ENCODE peak calls at places on chromosomes 2 and 18, in nine cellular contexts. N, F, Y, B, J, D, E, L and V are unnamed samples. For H3K4me1, the result is how much of the 10 kb centered on the place peaks cover.

GRCh38 chr2:19540739-19541503 is 182.5 kb upstream of the OSR1 start:
- DNase-seq in F (peak), B (no peak), D (no peak), E (peak), Y (no peak), L (peak), N (no peak), J (no peak), V (no peak)

GRCh38 chr18:37299471-37300304 is 265.9 kb downstream of the CELF4 start:
- DNase-seq in J (peak), L (peak), F (peak), E (peak), B (peak), N (peak), D (peak), Y (peak), V (peak)

GRCh38 chr2:241897231-241897916 is 27.8 kb downstream of the RTP5 start:
- DNase-seq in F (no peak), B (no peak), D (no peak), N (no peak), L (no peak), Y (no peak), J (peak), E (no peak), V (no peak)

GRCh38 chr2:59910176-59910575 is 643.3 kb downstream of the BCL11A start:
- DNase-seq in J (no peak), Y (no peak), F (no peak), L (no peak), B (no peak), N (no peak), D (no peak), E (no peak), V (no peak)

GRCh38 chr2:109046925-109047508 is 58.0 kb upstream of the EDAR start:
- DNase-seq in B (no peak), N (no peak), L (no peak), E (no peak), F (no peak), Y (no peak), J (no peak), D (no peak), V (no peak)

GRCh38 chr2:77228379-77228778 is 293.8 kb downstream of the LRRTM4 start:
- DNase-seq in Y (no peak), F (no peak), E (peak), J (no peak), L (no peak), D (no peak), B (no peak), N (no peak), V (no peak)

GRCh38 chr2:131154071-131154531 is 49.0 kb downstream of the PLEKHB2 start:
- DNase-seq in D (peak), J (peak), Y (peak), B (peak), F (peak), L (peak), N (peak), E (peak), V (no peak)

GRCh38 chr2:127153691-127154158 is 46.8 kb upstream of the BIN1 start:
- DNase-seq in F (peak), N (no peak), L (peak), Y (peak), J (no peak), E (no peak), D (no peak), B (no peak), V (no peak)

GRCh38 chr2:67039058-67039457 is 358.1 kb upstream of the ETAA1 start:
- DNase-seq in L (no peak), N (no peak), D (no peak), E (no peak), J (no peak), Y (no peak), F (no peak), B (no peak), V (no peak)

GRCh38 chr2:106523980-106524665 is 37.0 kb downstream of the CD8B2 start:
- DNase-seq in F (no peak), Y (no peak), B (no peak), D (no peak), N (no peak), E (no peak), J (no peak), L (no peak), V (no peak)

GRCh38 chr2:20050712-20051517 is 513 bp downstream of the LAPTM4A start:
- DNase-seq in F (peak), J (peak), D (peak), N (peak), Y (peak), E (peak), L (peak), B (peak), V (peak)

GRCh38 chr2:85772019-85772745 is 18.4 kb downstream of the ATOH8 start:
- DNase-seq in Y (peak), E (peak), J (peak), L (peak), F (peak), D (peak), N (peak), B (peak), V (peak)

GRCh38 chr2:240319855-240320560 is 115.5 kb upstream of the GPC1 start:
- DNase-seq in L (peak), F (no peak), Y (no peak), N (no peak), J (no peak), D (no peak), B (no peak), E (peak), V (no peak)

GRCh38 chr2:112679484-112679883 is 33.7 kb downstream of the SLC20A1 start:
- DNase-seq in B (no peak), J (no peak), L (no peak), N (no peak), E (peak), Y (no peak), D (no peak), F (peak), V (no peak)

GRCh38 chr2:17635007-17635406 is 94.5 kb downstream of the VSNL1 start:
- DNase-seq in L (no peak), Y (no peak), J (no peak), D (no peak), N (no peak), E (no peak), B (peak), F (no peak), V (no peak)

GRCh38 chr2:60319031-60319547 is 234.4 kb downstream of the BCL11A start:
- DNase-seq in F (no peak), D (no peak), E (no peak), B (no peak), L (no peak), J (no peak), Y (no peak), N (no peak), V (no peak)

GRCh38 chr2:45676088-45676487 is 24.6 kb downstream of the PRKCE start:
- DNase-seq in E (no peak), N (no peak), Y (no peak), D (no peak), F (no peak), J (no peak), B (no peak), L (no peak), V (no peak)

GRCh38 chr2:65129276-65129612 is 662 bp downstream of the RAB1A start:
- DNase-seq in B (no peak), F (no peak), J (no peak), E (no peak), D (no peak), L (no peak), N (no peak), Y (no peak), V (no peak)

GRCh38 chr2:35298493-35298892 is 1057.1 kb upstream of the CRIM1 start:
- DNase-seq in F (peak), E (peak), D (no peak), B (no peak), Y (no peak), J (no peak), N (no peak), L (no peak), V (no peak)

GRCh38 chr2:86783615-86784339 is 6.9 kb downstream of the CD8A start:
- DNase-seq in N (no peak), D (no peak), L (no peak), E (no peak), F (no peak), J (no peak), B (no peak), Y (no peak), V (no peak)

GRCh38 chr2:246489-247145 is 17.2 kb downstream of the SH3YL1 start:
- DNase-seq in D (peak), J (no peak), B (no peak), F (peak), N (peak), L (peak), Y (no peak), E (peak), V (no peak)

GRCh38 chr2:27753744-27754588 is 17.6 kb upstream of the MRPL33 start:
- DNase-seq in D (peak), J (peak), L (peak), F (peak), E (peak), B (peak), N (peak), Y (peak), V (peak)

GRCh38 chr18:60145776-60146175 is 226.8 kb downstream of the MC4R start:
- DNase-seq in B (no peak), N (no peak), J (no peak), D (no peak), F (no peak), Y (no peak), L (no peak), E (no peak), V (no peak)

GRCh38 chr2:227921648-227922047 is 50.2 kb downstream of the DAW1 start:
- DNase-seq in L (no peak), Y (no peak), E (no peak), F (no peak), J (peak), D (no peak), N (no peak), B (no peak), V (no peak)

GRCh38 chr2:97870396-97870843 is 125.3 kb downstream of the TMEM131 start:
- DNase-seq in J (no peak), D (peak), B (no peak), N (peak), F (peak), E (peak), Y (no peak), L (peak), V (no peak)
- H3K27ac ChIP-seq in J (peak), D (peak), B (peak), N (peak), F (peak), E (no peak), Y (no peak), L (peak), V (no peak)

DNA sequence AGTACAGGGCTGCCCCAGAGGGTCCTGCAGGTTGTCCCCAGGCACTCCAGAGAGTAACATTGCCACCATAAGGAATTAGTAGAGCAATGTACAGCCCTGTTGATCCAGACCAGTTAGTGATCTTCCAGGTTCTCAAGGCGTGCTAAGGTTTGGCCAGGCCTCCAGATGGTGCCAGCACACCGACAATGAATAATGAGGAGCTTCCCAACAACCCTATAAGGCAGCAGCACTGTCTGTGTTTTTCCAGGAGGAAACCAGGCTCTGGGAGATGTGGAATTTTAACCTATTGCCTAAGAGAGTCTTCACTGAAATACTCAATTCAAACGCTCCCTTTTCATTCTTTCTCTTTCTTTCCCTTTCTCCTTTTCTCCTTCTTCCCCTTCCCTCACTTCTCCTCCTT is 122.1 kb downstream of the MGAT5 start:
- DNase-seq in Y (peak), J (no peak), N (peak), F (peak), B (no peak), E (peak), L (peak), D (no peak), V (peak)
- TF ChIP-seq CTCF in Y (peak), J (no peak), N (peak), F (peak), B (peak), E (peak), L (peak), D (peak), V (peak)

DNA sequence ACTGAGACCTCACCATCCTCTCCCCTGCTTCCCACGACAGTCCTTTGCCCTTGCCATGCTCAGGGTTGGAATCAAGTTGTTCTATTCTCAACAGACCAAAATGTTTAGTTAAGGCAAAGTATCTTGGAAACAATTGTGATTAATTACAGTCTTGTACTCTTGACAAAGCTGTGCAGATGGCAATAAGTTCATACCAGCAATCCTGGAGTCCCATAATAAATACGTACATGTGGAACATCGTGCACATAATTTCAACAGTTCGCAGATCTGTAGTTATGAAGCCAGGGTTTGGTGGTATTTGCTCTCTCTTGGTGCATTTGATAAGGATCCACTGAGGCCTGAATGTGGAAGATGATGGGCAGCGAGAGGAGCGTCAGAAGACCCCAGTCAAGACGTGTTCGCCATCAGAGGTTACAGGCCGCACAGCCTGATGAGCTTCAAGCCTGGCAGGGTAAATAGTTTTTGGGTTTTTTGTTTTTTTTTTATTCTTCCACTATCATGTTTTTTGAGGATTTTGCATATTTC is 52.9 kb upstream of the EML6 start:
- DNase-seq in F (no peak), N (no peak), J (no peak), Y (no peak), E (no peak), L (no peak), B (no peak), D (no peak), V (no peak)
- H3K4me1 ChIP-seq in F (under half), N (under half), J (half or more), Y (under half), E (under half), L (under half), B (half or more), D (under half), V (under half)

DNA sequence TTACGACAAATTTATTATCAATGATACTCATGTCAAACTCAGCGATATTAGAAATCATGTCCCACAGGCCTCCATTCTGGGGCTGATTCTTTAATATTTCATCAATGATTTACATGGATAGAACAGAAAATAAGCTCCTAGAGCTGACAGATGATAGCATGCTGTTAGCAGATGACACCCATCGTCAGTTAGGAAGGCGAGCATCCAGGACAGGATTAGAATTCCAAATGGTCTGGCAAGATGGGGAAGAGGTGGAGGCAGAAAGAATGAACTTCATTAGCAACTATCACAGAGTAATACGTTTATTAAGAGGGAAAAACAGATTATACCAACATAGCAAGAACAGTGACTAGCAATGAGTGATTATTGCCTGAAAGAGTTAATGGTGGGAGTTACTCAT is 46.2 kb upstream of the ACVR1 start:
- DNase-seq in F (no peak), Y (no peak), D (no peak), N (no peak), B (no peak), E (no peak), L (no peak), J (no peak), V (no peak)
- H3K27ac ChIP-seq in F (no peak), Y (no peak), D (no peak), N (no peak), B (no peak), E (no peak), L (no peak), J (no peak), V (no peak)

GRCh38 chr18:48138660-48139426 is 208.4 kb upstream of the SMAD2 start:
- DNase-seq in L (no peak), B (no peak), N (no peak), J (peak), F (no peak), E (no peak), Y (no peak), D (no peak), V (no peak)

GRCh38 chr18:48139427-48140347 is 209.2 kb upstream of the SMAD2 start:
- DNase-seq in E (no peak), Y (no peak), D (no peak), F (peak), N (peak), B (peak), J (peak), L (no peak), V (no peak)

GRCh38 chr18:48137354-48138208 is 207.1 kb upstream of the SMAD2 start:
- DNase-seq in D (no peak), J (peak), F (peak), Y (no peak), L (no peak), E (no peak), N (no peak), B (no peak), V (no peak)

GRCh38 chr18:48136544-48137353 is 206.3 kb upstream of the SMAD2 start:
- DNase-seq in N (peak), E (no peak), B (no peak), F (no peak), L (no peak), D (no peak), J (peak), Y (peak), V (no peak)

GRCh38 chr18:48138211-48138610 is 207.8 kb upstream of the SMAD2 start:
- DNase-seq in B (no peak), E (no peak), L (no peak), Y (no peak), N (no peak), F (no peak), J (no peak), D (no peak), V (no peak)
- TF ChIP-seq CTCF in B (no peak), E (no peak), L (no peak), Y (no peak), N (no peak), F (no peak), J (no peak), D (no peak), V (no peak)

DNA sequence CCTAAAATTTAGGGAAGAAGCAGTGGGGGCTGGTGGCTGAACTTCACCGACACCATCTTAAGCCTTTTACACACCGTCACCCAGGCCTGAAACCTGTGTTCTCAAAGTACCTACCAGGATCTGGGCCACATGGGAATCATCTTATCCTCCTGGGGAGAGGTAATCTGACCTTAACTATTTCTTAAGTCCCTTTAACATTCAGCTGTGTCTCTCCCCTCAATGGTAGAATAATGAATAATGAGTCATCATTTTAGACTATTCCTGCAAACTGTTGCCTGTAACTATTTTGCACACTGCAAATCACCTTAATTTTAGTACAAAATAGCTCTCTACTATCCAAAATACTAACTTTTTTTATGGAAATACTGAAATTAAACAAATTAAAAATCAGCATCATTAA is 149.4 kb upstream of the KLF7 start:
- DNase-seq in F (peak), L (peak), Y (no peak), B (no peak), N (no peak), J (no peak), E (no peak), D (no peak), V (no peak)
- H3K4me1 ChIP-seq in F (under half), L (under half), Y (under half), B (under half), N (under half), J (under half), E (under half), D (under half), V (under half)

GRCh38 chr2:1586946-1587840 is 157.1 kb downstream of the PXDN start:
- DNase-seq in L (no peak), J (no peak), F (peak), D (no peak), B (no peak), E (no peak), N (no peak), Y (no peak), V (no peak)
- H3K27ac ChIP-seq in L (no peak), J (no peak), F (no peak), D (peak), B (no peak), E (no peak), N (no peak), Y (no peak), V (no peak)

DNA sequence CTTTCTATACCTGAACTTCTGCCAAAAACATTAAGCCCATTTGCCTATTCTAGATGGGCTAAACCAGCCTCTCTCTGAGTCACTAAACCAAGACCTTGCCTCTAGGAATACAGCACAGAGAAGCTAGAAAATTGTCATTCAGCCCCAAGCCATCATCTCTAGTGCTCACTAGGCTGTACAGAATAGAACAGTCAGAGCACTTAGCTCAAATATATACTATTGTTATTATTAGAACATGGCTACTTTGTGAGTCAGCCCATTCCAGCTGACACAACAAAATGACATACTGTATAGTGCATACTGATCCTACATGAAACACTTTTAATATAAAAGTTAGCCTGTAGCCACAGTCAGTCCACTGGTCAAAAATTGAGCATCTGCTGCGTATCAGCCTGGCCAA is 418.8 kb downstream of the NRXN1 start:
- DNase-seq in N (no peak), E (peak), F (peak), L (peak), Y (no peak), B (no peak), J (no peak), D (no peak), V (no peak)
- TF ChIP-seq CTCF in N (no peak), E (no peak), F (no peak), L (no peak), Y (no peak), B (no peak), J (no peak), D (no peak), V (no peak)

GRCh38 chr18:2964349-2965010 is 48.5 kb downstream of the LPIN2 start:
- DNase-seq in N (no peak), L (no peak), E (no peak), D (no peak), J (no peak), F (no peak), B (no peak), Y (no peak), V (no peak)
- H3K4me1 ChIP-seq in N (under half), L (under half), E (under half), D (under half), J (under half), F (under half), B (under half), Y (under half), V (under half)